ENCODE peak calls at places on chromosomes 4 and X, in seven cellular contexts. B is activated T-cell treated with anti-CD3 and anti-CD28 coated beads, Interleukin-2, amount 50 U/mL, for 48 hours; S is Kasumi-1; P is upper lobe of right lung; H is activated effector memory CD4-positive, alpha-beta T cell treated with Interleukin-2 at 50 U/mL for 16 hours; C is endothelial cell; M is NCI-H446. Z is an unnamed sample.

GRCh38 chrX:19372170-19373033 is 28.7 kb downstream of the PDHA1 start:
- DNase-seq in B (peak; percentile 81), S (peak; percentile 48), P (peak; percentile 75), H (peak; percentile 41), C (peak; percentile 72), M (peak; percentile 30), Z (peak; percentile 65)

GRCh38 chr4:48017108-48017527 is 546 bp downstream of the NIPAL1 start:
- DNase-seq in B (peak; percentile 77), S (no peak), P (peak; percentile 78), H (no peak), C (peak; percentile 60), M (no peak), Z (peak; percentile 58)

GRCh38 chr4:109406337-109406931 is 27.2 kb upstream of the SEC24B start:
- DNase-seq in B (no peak), S (peak; percentile 69), P (no peak), H (no peak), C (peak; percentile 42), M (peak; percentile 79), Z (peak; percentile 74)

GRCh38 chrX:23661671-23662070 is 5.6 kb upstream of the PRDX4 start:
- DNase-seq in B (no peak), S (no peak), P (no peak), H (no peak), C (no peak), M (peak; percentile 53), Z (peak; percentile 4)

GRCh38 chr4:55458611-55459010 is 62.9 kb downstream of the TMEM165 start:
- DNase-seq in B (no peak), S (no peak), P (no peak), H (no peak), C (no peak), M (no peak), Z (no peak)

GRCh38 chr4:48954314-48954713 is 31.8 kb upstream of the CWH43 start:
- DNase-seq in B (no peak), S (no peak), P (no peak), H (no peak), C (no peak), M (no peak), Z (no peak)

GRCh38 chr4:22842360-22842759 is 149.6 kb downstream of the GBA3 start:
- DNase-seq in B (no peak), S (no peak), P (no peak), H (no peak), C (no peak), M (no peak), Z (no peak)

GRCh38 chr4:173420821-173421220 is 21.9 kb upstream of the SCRG1 start:
- DNase-seq in B (no peak), S (no peak), P (no peak), H (no peak), C (no peak), M (no peak), Z (peak; percentile 63)

GRCh38 chr4:122854444-122854843 is 27.8 kb downstream of the FGF2 start:
- DNase-seq in B (no peak), S (no peak), P (no peak), H (no peak), C (no peak), M (peak; percentile 68), Z (peak; percentile 58)

GRCh38 chr4:2260336-2261109 is 1.4 kb downstream of the MXD4 start:
- DNase-seq in B (no peak), S (no peak), P (peak; percentile 62), H (no peak), C (no peak), M (no peak), Z (no peak)

GRCh38 chrX:123175366-123176122 is 8.5 kb upstream of the GRIA3 start:
- DNase-seq in B (no peak), S (no peak), P (no peak), H (no peak), C (no peak), M (no peak), Z (no peak)

GRCh38 chr4:152534541-152535231 is 1.2 kb downstream of the FBXW7 start:
- DNase-seq in B (peak; percentile 66), S (peak; percentile 51), P (peak; percentile 83), H (peak; percentile 48), C (peak; percentile 62), M (no peak), Z (peak; percentile 12)

GRCh38 chr4:89434364-89434988 is 126.9 kb upstream of the GPRIN3 start:
- DNase-seq in B (no peak), S (peak; percentile 78), P (no peak), H (no peak), C (no peak), M (peak; percentile 24), Z (peak; percentile 37)

GRCh38 chr4:119785963-119786362 is 157.4 kb upstream of the PDE5A start:
- DNase-seq in B (no peak), S (no peak), P (no peak), H (no peak), C (no peak), M (no peak), Z (peak; percentile 70)

GRCh38 chr4:40749717-40750460 is at the start of gene NSUN7:
- DNase-seq in B (peak; percentile 57), S (peak; percentile 52), P (peak; percentile 94), H (no peak), C (peak; percentile 86), M (no peak), Z (no peak)

GRCh38 chrX:46796574-46797191 is 37.8 kb upstream of the SLC9A7 start:
- DNase-seq in B (peak; percentile 87), S (peak; percentile 63), P (peak; percentile 85), H (peak; percentile 51), C (peak; percentile 70), M (peak; percentile 54), Z (peak; percentile 77)

GRCh38 chr4:16196482-16197393 is 29.5 kb downstream of the TAPT1 start:
- DNase-seq in B (no peak), S (no peak), P (no peak), H (no peak), C (no peak), M (no peak), Z (peak; percentile 82)

GRCh38 chr4:85147481-85148076 is 181.1 kb upstream of the WDFY3 start:
- DNase-seq in B (no peak), S (peak; percentile 90), P (no peak), H (no peak), C (peak; percentile 23), M (peak; percentile 78), Z (peak; percentile 79)

GRCh38 chrX:99603076-99603814 is 806.8 kb downstream of the PCDH19 start:
- DNase-seq in B (no peak), S (no peak), P (no peak), H (no peak), C (no peak), M (no peak), Z (no peak)

GRCh38 chrX:136272325-136272724 is 21.1 kb upstream of the MAP7D3 start:
- DNase-seq in B (no peak), S (peak; percentile 6), P (no peak), H (no peak), C (no peak), M (no peak), Z (no peak)

GRCh38 chr4:6888506-6889071 is 21.0 kb upstream of the TBC1D14 start:
- DNase-seq in B (no peak), S (no peak), P (no peak), H (no peak), C (no peak), M (no peak), Z (no peak)

GRCh38 chr4:46586566-46586965 is 196.6 kb upstream of the GABRA2 start:
- DNase-seq in B (no peak), S (no peak), P (no peak), H (no peak), C (no peak), M (no peak), Z (no peak)

GRCh38 chrX:51743179-51743957 is at the start of gene GSPT2:
- DNase-seq in B (peak; percentile 70), S (peak; percentile 65), P (peak; percentile 85), H (peak; percentile 37), C (peak; percentile 43), M (peak; percentile 47), Z (peak; percentile 76)

GRCh38 chr4:52512291-52512690 is 146.8 kb downstream of the USP46 start:
- DNase-seq in B (no peak), S (no peak), P (no peak), H (no peak), C (no peak), M (no peak), Z (no peak)

GRCh38 chr4:105963461-105964400 is 68.5 kb downstream of the NPNT start:
- DNase-seq in B (no peak), S (no peak), P (no peak), H (no peak), C (no peak), M (no peak), Z (no peak)

GRCh38 chrX:137926090-137926489 is 360.2 kb downstream of the ZIC3 start:
- DNase-seq in B (no peak), S (peak; percentile 0), P (no peak), H (no peak), C (peak; percentile 13), M (no peak), Z (no peak)

GRCh38 chr4:180101348-180102083 is 2141.7 kb upstream of the TENM3 start:
- DNase-seq in B (no peak), S (no peak), P (peak; percentile 61), H (no peak), C (no peak), M (no peak), Z (no peak)

GRCh38 chrX:2318371-2318770 is 182.4 kb downstream of the DHRSX start:
- DNase-seq in B (no peak), S (no peak), P (no peak), H (no peak), C (no peak), M (no peak), Z (no peak)